ENCODE peak calls at places on chromosomes 16 and 17, in four cellular contexts. Z, H, J and F are unnamed samples.

GRCh38 chr16:50520451-50521245 is 27.5 kb upstream of the NKD1 start:
- DNase-seq in J (no peak), H (no peak), Z (peak), F (no peak)

GRCh38 chr17:78013683-78014467 is 55.4 kb downstream of the TNRC6C start:
- DNase-seq in Z (peak), J (peak), H (peak), F (peak)

GRCh38 chr17:44987194-44987882 is 19.2 kb upstream of the C1QL1 start:
- DNase-seq in J (no peak), Z (peak), H (no peak), F (no peak)

GRCh38 chr16:21036471-21036870 is 114.2 kb downstream of the DNAH3 start:
- DNase-seq in Z (no peak), J (no peak), H (no peak), F (no peak)

GRCh38 chr16:81767987-81768592 is 11.0 kb upstream of the PLCG2 start:
- DNase-seq in Z (no peak), H (no peak), J (no peak), F (peak)

GRCh38 chr16:88287219-88287618 is 95.5 kb upstream of the ZNF469 start:
- DNase-seq in Z (no peak), J (peak), H (no peak), F (no peak)

GRCh38 chr16:11435576-11435975 is 90.3 kb downstream of the RMI2 start:
- DNase-seq in J (no peak), H (no peak), Z (no peak), F (no peak)

GRCh38 chr17:41307647-41308046 is 1.5 kb downstream of the KRTAP16-1 start:
- DNase-seq in H (no peak), Z (no peak), J (no peak), F (no peak)

GRCh38 chr16:9723136-9723535 is 459.1 kb downstream of the GRIN2A start:
- DNase-seq in J (no peak), H (no peak), Z (no peak), F (no peak)

GRCh38 chr16:88917146-88917914 is 50.9 kb upstream of the PABPN1L start:
- DNase-seq in Z (peak), H (no peak), J (no peak), F (no peak)

GRCh38 chr16:1678500-1679098 is 520 bp downstream of the JPT2 start:
- DNase-seq in H (no peak), J (no peak), Z (no peak), F (peak)

GRCh38 chr17:66459811-66460270 is 157.4 kb downstream of the PRKCA start:
- DNase-seq in Z (no peak), H (no peak), J (peak), F (peak)

GRCh38 chr17:76528528-76529223 is 8.8 kb downstream of the CYGB start:
- DNase-seq in J (no peak), H (no peak), Z (no peak), F (no peak)

GRCh38 chr17:40373324-40373723 is 8.8 kb upstream of the GJD3 start:
- DNase-seq in H (no peak), J (no peak), Z (no peak), F (peak)

GRCh38 chr16:4320030-4320429 is 4.2 kb downstream of the GLIS2 start:
- DNase-seq in H (no peak), Z (no peak), J (no peak), F (no peak)

GRCh38 chr16:3609895-3610697 is 1.3 kb downstream of the SLX4 start:
- DNase-seq in Z (no peak), J (no peak), H (no peak), F (peak)

GRCh38 chr17:42402121-42402516 is 13.9 kb upstream of the STAT3 start:
- DNase-seq in Z (no peak), H (no peak), J (no peak), F (no peak)

GRCh38 chr16:10949424-10949970 is 5.1 kb downstream of the CLEC16A start:
- DNase-seq in H (no peak), Z (peak), J (peak), F (no peak)

GRCh38 chr16:14307623-14308356 is 236.7 kb downstream of the MRTFB start:
- DNase-seq in Z (no peak), H (no peak), J (peak), F (peak)

GRCh38 chr17:60887607-60888028 is 210.0 kb downstream of the BCAS3 start:
- DNase-seq in Z (no peak), H (no peak), J (no peak), F (peak)

GRCh38 chr17:45371414-45372324 is 54.8 kb upstream of the MAP3K14 start:
- DNase-seq in H (no peak), J (peak), Z (peak), F (peak)

GRCh38 chr17:51407576-51407975 is 147.2 kb downstream of the UTP18 start:
- DNase-seq in H (no peak), J (no peak), Z (no peak), F (no peak)

GRCh38 chr17:69358688-69359596 is 32.0 kb upstream of the ABCA5 start:
- DNase-seq in H (no peak), Z (peak), J (no peak), F (no peak)

GRCh38 chr17:56891751-56892150 is 22.1 kb downstream of the TRIM25 start:
- DNase-seq in J (no peak), Z (peak), H (peak), F (no peak)

GRCh38 chr17:63843387-63844292 is 1.2 kb upstream of the SMARCD2 start:
- DNase-seq in J (peak), Z (no peak), H (no peak), F (no peak)

GRCh38 chr16:73565263-73565662 is 517.3 kb upstream of the ZFHX3 start:
- DNase-seq in H (no peak), Z (no peak), J (no peak), F (peak)

GRCh38 chr16:65111306-65111705 is 10.6 kb downstream of the CDH11 start:
- DNase-seq in J (no peak), H (no peak), Z (no peak), F (no peak)

GRCh38 chr17:67133161-67133560 is 88.8 kb downstream of the CACNG1 start:
- DNase-seq in Z (no peak), H (no peak), J (no peak), F (no peak)

GRCh38 chr16:87127061-87127765 is 190.0 kb downstream of the C16orf95 start:
- DNase-seq in J (no peak), Z (no peak), H (no peak), F (no peak)

GRCh38 chr16:50721549-50722409 is 20.1 kb upstream of the CYLD start:
- DNase-seq in Z (no peak), H (no peak), J (no peak), F (peak)

GRCh38 chr17:30341703-30342102 is 7.8 kb upstream of the TMIGD1 start:
- DNase-seq in J (no peak), H (no peak), Z (no peak), F (no peak)

GRCh38 chr16:22816475-22816874 is 2.5 kb downstream of the HS3ST2 start:
- DNase-seq in H (no peak), Z (no peak), J (peak), F (peak)

GRCh38 chr16:68999114-68999513 is 106.3 kb upstream of the HAS3 start:
- DNase-seq in H (no peak), J (no peak), Z (no peak), F (peak)

DNA sequence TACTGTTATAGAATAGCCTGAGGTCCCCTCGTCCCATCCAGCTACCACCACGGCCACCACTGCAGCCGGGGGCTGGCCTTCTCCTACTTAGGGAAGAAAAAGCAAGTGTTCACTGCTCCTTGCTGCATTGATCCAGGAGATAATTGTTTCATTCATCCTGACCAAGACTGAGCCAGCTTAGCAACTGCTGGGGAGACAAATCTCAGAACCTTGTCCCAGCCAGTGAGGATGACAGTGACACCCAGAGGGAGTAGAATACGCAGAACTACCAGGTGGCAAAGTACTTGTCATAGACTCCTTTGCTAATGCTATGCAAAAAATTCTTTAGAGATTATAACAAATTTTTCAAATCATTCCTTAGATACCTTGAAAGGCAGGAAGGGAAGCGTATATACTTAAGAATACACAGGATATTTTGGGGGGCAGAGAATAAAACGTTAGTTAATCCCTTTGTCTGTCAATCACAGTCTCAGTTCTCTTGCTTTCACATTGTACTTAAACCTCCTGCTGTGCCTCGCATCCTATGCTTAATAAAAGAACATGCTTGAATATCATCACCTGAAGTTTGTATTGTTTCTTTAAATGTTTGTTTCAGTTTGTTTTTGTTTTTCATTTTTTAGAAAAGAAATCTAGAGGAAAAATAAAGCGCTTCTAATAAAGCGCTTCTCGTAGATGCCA is 388.3 kb downstream of the MAF start:
- DNase-seq in Z (no peak), H (no peak), J (no peak), F (no peak)
- TF ChIP-seq CTCF in Z (no peak), H (no peak), J (no peak), F (no peak)

DNA sequence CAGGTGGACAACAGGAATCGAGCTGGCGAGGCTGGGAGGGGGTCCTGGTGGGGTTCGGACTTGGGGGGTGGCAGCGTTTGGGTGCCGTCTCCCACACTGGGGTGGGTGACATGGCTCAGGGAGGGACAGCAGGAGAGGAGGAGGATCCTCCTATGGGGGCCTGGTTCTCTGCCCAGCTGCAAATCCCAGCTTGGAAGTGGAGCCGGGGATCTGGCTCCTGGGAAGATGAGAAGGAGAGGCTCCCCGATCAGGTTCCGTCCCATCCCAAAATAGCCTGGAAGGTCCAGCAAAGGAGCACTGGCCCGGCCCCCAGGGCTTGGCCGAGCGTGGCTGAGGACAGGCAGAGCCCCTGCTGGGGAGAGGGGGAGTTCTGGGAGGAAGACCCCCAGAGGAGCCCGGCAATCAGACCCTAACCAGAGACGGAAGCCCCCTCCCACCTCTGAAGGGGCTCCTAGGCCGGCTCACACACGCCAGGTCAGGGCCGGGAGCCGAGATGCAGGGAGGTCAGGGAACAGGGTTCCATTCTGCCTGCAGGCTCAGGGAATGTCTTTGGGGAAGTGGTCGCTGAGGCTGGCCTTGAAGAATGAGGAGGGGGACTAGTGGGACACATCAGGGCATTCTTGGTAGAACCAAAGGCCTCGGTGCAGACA is 143.7 kb downstream of the ENGASE start:
- DNase-seq in J (no peak), Z (no peak), H (no peak), F (no peak)
- TF ChIP-seq CTCF in J (no peak), Z (no peak), H (no peak), F (no peak)

GRCh38 chr17:19630035-19630434 is 18.5 kb upstream of the ALDH3A2 start:
- DNase-seq in H (no peak), J (no peak), Z (no peak), F (no peak)
- TF ChIP-seq CTCF in H (no peak), J (no peak), Z (no peak), F (no peak)

GRCh38 chr16:30948087-30948955 is 547 bp upstream of the ORAI3 start:
- DNase-seq in Z (peak), J (peak), H (no peak), F (peak)
- TF ChIP-seq CTCF in Z (no peak), J (no peak), H (no peak), F (no peak)

GRCh38 chr17:7572588-7573323 is 6.7 kb upstream of the CD68 start:
- DNase-seq in Z (peak), J (peak), H (peak), F (peak)
- TF ChIP-seq CTCF in Z (no peak), J (no peak), H (no peak), F (no peak)

DNA sequence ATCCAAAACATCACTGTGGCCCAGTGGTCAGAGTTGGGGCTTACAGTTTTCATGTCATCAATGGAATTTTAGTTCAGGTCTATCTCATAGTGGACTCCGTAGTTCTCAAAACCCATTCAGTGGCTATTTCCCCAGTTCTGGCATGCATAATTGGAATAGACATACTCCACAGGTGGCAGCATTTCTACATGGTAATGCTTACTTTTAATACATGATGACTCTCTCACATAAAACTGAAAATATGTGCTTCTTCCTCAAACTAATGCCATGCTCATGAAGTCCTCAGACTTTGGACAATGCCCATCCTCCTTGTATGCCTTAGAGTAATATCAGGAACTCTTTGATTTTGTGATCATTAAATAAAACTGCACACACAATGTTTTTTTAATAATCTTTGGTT is 857.4 kb upstream of the GOT2 start:
- DNase-seq in Z (no peak), J (no peak), H (no peak), F (no peak)
- TF ChIP-seq CTCF in Z (no peak), J (no peak), H (no peak), F (no peak)

GRCh38 chr16:67210069-67210937 is 11.4 kb downstream of the ELMO3 start:
- DNase-seq in H (no peak), Z (peak), J (no peak), F (no peak)
- TF ChIP-seq CTCF in H (no peak), Z (no peak), J (no peak), F (no peak)

DNA sequence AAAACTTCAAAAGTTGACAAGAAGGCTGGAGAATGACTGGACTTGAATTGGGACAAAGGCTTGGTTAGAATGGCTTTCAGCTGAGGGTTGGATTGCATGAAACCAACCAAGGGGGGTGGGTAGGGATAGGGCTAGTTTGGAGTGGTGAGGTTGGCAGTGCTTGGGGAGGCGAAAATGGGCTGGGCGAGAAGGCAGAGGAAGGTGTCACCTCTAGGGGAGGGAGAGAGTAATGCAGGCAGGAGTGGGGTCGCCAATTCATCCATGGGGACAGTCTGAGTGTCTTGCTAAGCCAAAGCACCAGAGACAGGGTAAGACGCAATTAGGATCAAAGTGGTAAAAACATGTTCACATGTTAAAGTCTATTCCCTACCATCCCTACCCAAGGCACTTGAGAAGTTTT is 6.2 kb upstream of the DNAH2 start:
- DNase-seq in Z (peak), H (no peak), J (no peak), F (no peak)
- TF ChIP-seq CTCF in Z (peak), H (no peak), J (peak), F (peak)